ENCODE peak calls at places on chromosomes 16 and 17, in nine cellular contexts. One of them, this sample, is unnamed.

GRCh38 chr16:67959930-67960329 is 8.5 kb downstream of the SLC12A4 start:
- DNase-seq in breast epithelium: no peak
- DNase-seq in colonic mucosa: no peak
- DNase-seq in heart right ventricle: no peak
- DNase-seq in aorta: no peak
- DNase-seq in neural progenitor cell: no peak
- DNase-seq in heart left ventricle: no peak
- DNase-seq in mammary epithelial cell: no peak
- DNase-seq in cardiac muscle cell: no peak
- DNase-seq in this sample: no peak

GRCh38 chr17:42591411-42591810 is 13.9 kb upstream of the PSMC3IP start:
- DNase-seq in breast epithelium: peak; percentile 14
- DNase-seq in colonic mucosa: no peak
- DNase-seq in heart right ventricle: no peak
- DNase-seq in aorta: no peak
- DNase-seq in neural progenitor cell: no peak
- DNase-seq in heart left ventricle: no peak
- DNase-seq in mammary epithelial cell: no peak
- DNase-seq in cardiac muscle cell: no peak
- DNase-seq in this sample: no peak

GRCh38 chr17:2925011-2925410 is 128.8 kb downstream of the RAP1GAP2 start:
- DNase-seq in breast epithelium: no peak
- DNase-seq in colonic mucosa: no peak
- DNase-seq in heart right ventricle: no peak
- DNase-seq in aorta: no peak
- DNase-seq in neural progenitor cell: no peak
- DNase-seq in heart left ventricle: no peak
- DNase-seq in mammary epithelial cell: no peak
- DNase-seq in cardiac muscle cell: no peak
- DNase-seq in this sample: no peak

GRCh38 chr16:76197925-76198324 is 79.3 kb upstream of the CNTNAP4 start:
- DNase-seq in breast epithelium: no peak
- DNase-seq in colonic mucosa: no peak
- DNase-seq in heart right ventricle: no peak
- DNase-seq in aorta: no peak
- DNase-seq in neural progenitor cell: no peak
- DNase-seq in heart left ventricle: no peak
- DNase-seq in mammary epithelial cell: no peak
- DNase-seq in cardiac muscle cell: no peak
- DNase-seq in this sample: no peak

GRCh38 chr17:182164-182751 is 808 bp upstream of the DOC2B start:
- DNase-seq in breast epithelium: peak; percentile 74
- DNase-seq in colonic mucosa: no peak
- DNase-seq in heart right ventricle: no peak
- DNase-seq in aorta: no peak
- DNase-seq in neural progenitor cell: no peak
- DNase-seq in heart left ventricle: no peak
- DNase-seq in mammary epithelial cell: no peak
- DNase-seq in cardiac muscle cell: peak; percentile 20
- DNase-seq in this sample: no peak

GRCh38 chr17:35433075-35433894 is 985 bp upstream of the SLFN12 start:
- DNase-seq in breast epithelium: peak; percentile 70
- DNase-seq in colonic mucosa: peak; percentile 67
- DNase-seq in heart right ventricle: peak; percentile 56
- DNase-seq in aorta: peak; percentile 83
- DNase-seq in neural progenitor cell: peak; percentile 36
- DNase-seq in heart left ventricle: peak; percentile 88
- DNase-seq in mammary epithelial cell: peak; percentile 95
- DNase-seq in cardiac muscle cell: peak; percentile 99
- DNase-seq in this sample: peak; percentile 30

GRCh38 chr17:2040219-2040827 is 1.5 kb upstream of the OVCA2 start:
- DNase-seq in breast epithelium: no peak
- DNase-seq in colonic mucosa: no peak
- DNase-seq in heart right ventricle: no peak
- DNase-seq in aorta: no peak
- DNase-seq in neural progenitor cell: no peak
- DNase-seq in heart left ventricle: no peak
- DNase-seq in mammary epithelial cell: no peak
- DNase-seq in cardiac muscle cell: no peak
- DNase-seq in this sample: no peak

GRCh38 chr16:10983175-10983558 is 38.8 kb downstream of the CLEC16A start:
- DNase-seq in breast epithelium: no peak
- DNase-seq in colonic mucosa: peak; percentile 37
- DNase-seq in heart right ventricle: no peak
- DNase-seq in aorta: no peak
- DNase-seq in neural progenitor cell: no peak
- DNase-seq in heart left ventricle: no peak
- DNase-seq in mammary epithelial cell: no peak
- DNase-seq in cardiac muscle cell: no peak
- DNase-seq in this sample: no peak

GRCh38 chr17:41284043-41284442 is 8.5 kb downstream of the KRTAP9-7 start:
- DNase-seq in breast epithelium: no peak
- DNase-seq in colonic mucosa: no peak
- DNase-seq in heart right ventricle: no peak
- DNase-seq in aorta: no peak
- DNase-seq in neural progenitor cell: no peak
- DNase-seq in heart left ventricle: no peak
- DNase-seq in mammary epithelial cell: no peak
- DNase-seq in cardiac muscle cell: no peak
- DNase-seq in this sample: no peak

GRCh38 chr16:81175325-81175891 is 63.1 kb upstream of the BCO1 start:
- DNase-seq in breast epithelium: no peak
- DNase-seq in colonic mucosa: no peak
- DNase-seq in heart right ventricle: no peak
- DNase-seq in aorta: no peak
- DNase-seq in neural progenitor cell: no peak
- DNase-seq in heart left ventricle: no peak
- DNase-seq in mammary epithelial cell: peak; percentile 53
- DNase-seq in cardiac muscle cell: peak; percentile 65
- DNase-seq in this sample: no peak

GRCh38 chr17:73695035-73695738 is 50.9 kb upstream of the SDK2 start:
- DNase-seq in breast epithelium: no peak
- DNase-seq in colonic mucosa: no peak
- DNase-seq in heart right ventricle: no peak
- DNase-seq in aorta: no peak
- DNase-seq in neural progenitor cell: no peak
- DNase-seq in heart left ventricle: no peak
- DNase-seq in mammary epithelial cell: no peak
- DNase-seq in cardiac muscle cell: no peak
- DNase-seq in this sample: no peak

GRCh38 chr16:57730771-57731730 is 4.5 kb upstream of the KATNB1 start:
- DNase-seq in breast epithelium: no peak
- DNase-seq in colonic mucosa: no peak
- DNase-seq in heart right ventricle: no peak
- DNase-seq in aorta: peak; percentile 40
- DNase-seq in neural progenitor cell: no peak
- DNase-seq in heart left ventricle: peak; percentile 14
- DNase-seq in mammary epithelial cell: no peak
- DNase-seq in cardiac muscle cell: no peak
- DNase-seq in this sample: no peak

GRCh38 chr17:36510636-36511035 is 24.0 kb downstream of the MYO19 start:
- DNase-seq in breast epithelium: no peak
- DNase-seq in colonic mucosa: no peak
- DNase-seq in heart right ventricle: no peak
- DNase-seq in aorta: no peak
- DNase-seq in neural progenitor cell: no peak
- DNase-seq in heart left ventricle: no peak
- DNase-seq in mammary epithelial cell: no peak
- DNase-seq in cardiac muscle cell: no peak
- DNase-seq in this sample: no peak

GRCh38 chr17:21814776-21815175 is 122.5 kb downstream of the KCNJ18 start:
- DNase-seq in breast epithelium: no peak
- DNase-seq in colonic mucosa: no peak
- DNase-seq in heart right ventricle: no peak
- DNase-seq in aorta: peak; percentile 71
- DNase-seq in neural progenitor cell: no peak
- DNase-seq in heart left ventricle: no peak
- DNase-seq in mammary epithelial cell: no peak
- DNase-seq in cardiac muscle cell: no peak
- DNase-seq in this sample: no peak

GRCh38 chr17:69870751-69871199 is 204.2 kb upstream of the KCNJ16 start:
- DNase-seq in breast epithelium: no peak
- DNase-seq in colonic mucosa: no peak
- DNase-seq in heart right ventricle: no peak
- DNase-seq in aorta: no peak
- DNase-seq in neural progenitor cell: peak; percentile 62
- DNase-seq in heart left ventricle: no peak
- DNase-seq in mammary epithelial cell: peak; percentile 79
- DNase-seq in cardiac muscle cell: peak; percentile 6
- DNase-seq in this sample: no peak

GRCh38 chr17:4556996-4557395 is 1.8 kb upstream of the MYBBP1A start:
- DNase-seq in breast epithelium: no peak
- DNase-seq in colonic mucosa: no peak
- DNase-seq in heart right ventricle: no peak
- DNase-seq in aorta: no peak
- DNase-seq in neural progenitor cell: no peak
- DNase-seq in heart left ventricle: no peak
- DNase-seq in mammary epithelial cell: no peak
- DNase-seq in cardiac muscle cell: no peak
- DNase-seq in this sample: no peak
- H3K4me1 ChIP-seq in breast epithelium: peaks cover 23% of the 10 kb centered on the region
- H3K4me1 ChIP-seq in colonic mucosa: peaks cover 13% of the 10 kb centered on the region
- H3K4me1 ChIP-seq in heart right ventricle: peaks cover 15% of the 10 kb centered on the region
- H3K4me1 ChIP-seq in aorta: no peaks in the 10 kb centered on the region
- H3K4me1 ChIP-seq in neural progenitor cell: peaks cover 20% of the 10 kb centered on the region
- H3K4me1 ChIP-seq in heart left ventricle: peaks cover 19% of the 10 kb centered on the region
- H3K4me1 ChIP-seq in mammary epithelial cell: peaks cover 40% of the 10 kb centered on the region
- H3K4me1 ChIP-seq in cardiac muscle cell: peaks cover 5% of the 10 kb centered on the region
- H3K4me1 ChIP-seq in this sample: peaks cover 24% of the 10 kb centered on the region

GRCh38 chr17:8110907-8111306 is 7.4 kb downstream of the ALOXE3 start:
- DNase-seq in breast epithelium: no peak
- DNase-seq in colonic mucosa: no peak
- DNase-seq in heart right ventricle: no peak
- DNase-seq in aorta: no peak
- DNase-seq in neural progenitor cell: no peak
- DNase-seq in heart left ventricle: no peak
- DNase-seq in mammary epithelial cell: no peak
- DNase-seq in cardiac muscle cell: no peak
- DNase-seq in this sample: no peak

GRCh38 chr17:8105957-8106398 is 12.3 kb downstream of the ALOXE3 start:
- DNase-seq in breast epithelium: no peak
- DNase-seq in colonic mucosa: no peak
- DNase-seq in heart right ventricle: no peak
- DNase-seq in aorta: no peak
- DNase-seq in neural progenitor cell: no peak
- DNase-seq in heart left ventricle: no peak
- DNase-seq in mammary epithelial cell: peak; percentile 84
- DNase-seq in cardiac muscle cell: peak; percentile 69
- DNase-seq in this sample: no peak

GRCh38 chr17:8110456-8110804 is 7.9 kb downstream of the ALOXE3 start:
- DNase-seq in breast epithelium: no peak
- DNase-seq in colonic mucosa: no peak
- DNase-seq in heart right ventricle: no peak
- DNase-seq in aorta: no peak
- DNase-seq in neural progenitor cell: no peak
- DNase-seq in heart left ventricle: no peak
- DNase-seq in mammary epithelial cell: no peak
- DNase-seq in cardiac muscle cell: no peak
- DNase-seq in this sample: no peak

GRCh38 chr17:8109669-8110455 is 8.5 kb downstream of the ALOXE3 start:
- DNase-seq in breast epithelium: peak; percentile 78
- DNase-seq in colonic mucosa: peak; percentile 75
- DNase-seq in heart right ventricle: peak; percentile 59
- DNase-seq in aorta: peak; percentile 86
- DNase-seq in neural progenitor cell: peak; percentile 82
- DNase-seq in heart left ventricle: peak; percentile 47
- DNase-seq in mammary epithelial cell: peak; percentile 38
- DNase-seq in cardiac muscle cell: peak; percentile 48
- DNase-seq in this sample: peak; percentile 86

GRCh38 chr17:8108972-8109668 is 9.2 kb downstream of the ALOXE3 start:
- DNase-seq in breast epithelium: no peak
- DNase-seq in colonic mucosa: no peak
- DNase-seq in heart right ventricle: no peak
- DNase-seq in aorta: no peak
- DNase-seq in neural progenitor cell: no peak
- DNase-seq in heart left ventricle: no peak
- DNase-seq in mammary epithelial cell: no peak
- DNase-seq in cardiac muscle cell: peak; percentile 23
- DNase-seq in this sample: no peak
- H3K27me3 ChIP-seq in breast epithelium: no peaks in the 10 kb centered on the region
- H3K27me3 ChIP-seq in colonic mucosa: peaks cover 4% of the 10 kb centered on the region
- H3K27me3 ChIP-seq in heart right ventricle: peaks cover 57% of the 10 kb centered on the region
- H3K27me3 ChIP-seq in aorta: peaks cover 4% of the 10 kb centered on the region
- H3K27me3 ChIP-seq in neural progenitor cell: peaks cover 69% of the 10 kb centered on the region
- H3K27me3 ChIP-seq in heart left ventricle: peaks cover 45% of the 10 kb centered on the region
- H3K27me3 ChIP-seq in mammary epithelial cell: no peaks in the 10 kb centered on the region
- H3K27me3 ChIP-seq in cardiac muscle cell: peaks cover 63% of the 10 kb centered on the region
- H3K27me3 ChIP-seq in this sample: peaks cover 19% of the 10 kb centered on the region

DNA sequence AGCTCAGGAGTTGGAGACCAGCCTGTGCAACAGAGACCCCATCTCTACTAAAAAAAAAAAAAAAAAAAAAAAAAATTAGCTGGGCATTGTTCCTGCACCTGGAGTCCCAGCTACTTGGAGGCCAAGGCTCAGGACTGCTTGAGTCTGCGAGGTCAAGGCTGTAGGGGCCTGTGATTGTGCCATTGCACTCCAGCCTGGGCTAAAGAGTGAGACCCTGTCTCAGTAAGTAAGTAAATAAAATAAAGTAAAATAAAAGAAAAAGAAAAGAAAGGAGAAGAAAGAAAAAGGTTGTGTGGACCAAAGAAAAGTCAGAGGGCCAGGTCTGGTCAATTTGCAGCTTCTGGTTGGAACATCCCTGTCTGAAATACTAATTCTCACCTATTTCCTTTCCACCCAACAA is 18.4 kb downstream of the MT1X start:
- DNase-seq in breast epithelium: no peak
- DNase-seq in colonic mucosa: no peak
- DNase-seq in heart right ventricle: no peak
- DNase-seq in aorta: no peak
- DNase-seq in neural progenitor cell: no peak
- DNase-seq in heart left ventricle: no peak
- DNase-seq in mammary epithelial cell: no peak
- DNase-seq in cardiac muscle cell: no peak
- DNase-seq in this sample: no peak
- H3K4me1 ChIP-seq in breast epithelium: no peaks in the 10 kb centered on the region
- H3K4me1 ChIP-seq in colonic mucosa: no peaks in the 10 kb centered on the region
- H3K4me1 ChIP-seq in heart right ventricle: no peaks in the 10 kb centered on the region
- H3K4me1 ChIP-seq in aorta: no peaks in the 10 kb centered on the region
- H3K4me1 ChIP-seq in neural progenitor cell: no peaks in the 10 kb centered on the region
- H3K4me1 ChIP-seq in heart left ventricle: peaks cover 4% of the 10 kb centered on the region
- H3K4me1 ChIP-seq in mammary epithelial cell: peaks cover 6% of the 10 kb centered on the region
- H3K4me1 ChIP-seq in cardiac muscle cell: no peaks in the 10 kb centered on the region
- H3K4me1 ChIP-seq in this sample: peaks cover 7% of the 10 kb centered on the region

DNA sequence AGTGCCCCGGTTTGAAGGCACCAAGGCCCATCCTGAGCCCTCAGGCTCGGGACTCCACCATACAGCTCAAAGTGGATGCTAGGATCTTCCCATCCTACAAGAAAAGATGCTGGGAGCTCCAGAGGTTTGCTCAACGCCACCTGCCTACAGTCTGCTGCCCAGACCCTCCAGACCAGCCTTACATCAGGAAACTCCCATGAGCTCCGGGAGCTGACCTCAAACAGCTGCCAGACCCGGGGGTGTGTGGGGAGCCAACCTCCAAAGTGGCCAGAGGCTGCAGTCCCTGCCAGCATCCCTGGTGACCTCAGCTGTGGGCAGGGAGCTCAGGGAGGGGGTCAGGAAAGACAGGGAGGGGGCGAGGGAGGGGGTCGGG is 43.8 kb downstream of the C16orf82 start:
- DNase-seq in breast epithelium: peak; percentile 35
- DNase-seq in colonic mucosa: no peak
- DNase-seq in heart right ventricle: peak; percentile 15
- DNase-seq in aorta: no peak
- DNase-seq in neural progenitor cell: no peak
- DNase-seq in heart left ventricle: no peak
- DNase-seq in mammary epithelial cell: no peak
- DNase-seq in cardiac muscle cell: no peak
- DNase-seq in this sample: no peak
- H3K27me3 ChIP-seq in breast epithelium: no peaks in the 10 kb centered on the region
- H3K27me3 ChIP-seq in colonic mucosa: no peaks in the 10 kb centered on the region
- H3K27me3 ChIP-seq in heart right ventricle: peaks cover 5% of the 10 kb centered on the region
- H3K27me3 ChIP-seq in aorta: no peaks in the 10 kb centered on the region
- H3K27me3 ChIP-seq in neural progenitor cell: no peaks in the 10 kb centered on the region
- H3K27me3 ChIP-seq in heart left ventricle: no peaks in the 10 kb centered on the region
- H3K27me3 ChIP-seq in mammary epithelial cell: no peaks in the 10 kb centered on the region
- H3K27me3 ChIP-seq in cardiac muscle cell: peaks cover 4% of the 10 kb centered on the region
- H3K27me3 ChIP-seq in this sample: no peaks in the 10 kb centered on the region

This sample was measured in CD4-positive, alpha-beta memory T cell.